ENCODE peak calls at places on chromosomes 12 and 14, in eight cellular contexts. One of them, this sample, is unnamed.

GRCh38 chr12:57280234-57281062 is 29.5 kb upstream of the STAC3 start:
- DNase-seq in HCT116: peak
- DNase-seq in mucosa of descending colon: peak
- DNase-seq in B cell: peak
- DNase-seq in CD8-positive, alpha-beta memory T cell: peak
- DNase-seq in astrocyte of the spinal cord: peak
- DNase-seq in GM23248: peak
- DNase-seq in activated effector memory CD4-positive, alpha-beta T cell treated with anti-CD3 and anti-CD28 coated beads, Interleukin-2, amount 50 U/mL, for 16 hours: peak
- DNase-seq in this sample: peak

GRCh38 chr12:100706029-100706428 is 88.5 kb upstream of the ANO4 start:
- DNase-seq in HCT116: peak
- DNase-seq in mucosa of descending colon: no peak
- DNase-seq in B cell: no peak
- DNase-seq in CD8-positive, alpha-beta memory T cell: no peak
- DNase-seq in astrocyte of the spinal cord: peak
- DNase-seq in GM23248: peak
- DNase-seq in activated effector memory CD4-positive, alpha-beta T cell treated with anti-CD3 and anti-CD28 coated beads, Interleukin-2, amount 50 U/mL, for 16 hours: no peak
- DNase-seq in this sample: no peak

GRCh38 chr14:30214456-30215090 is 286.9 kb upstream of the PRKD1 start:
- DNase-seq in HCT116: peak
- DNase-seq in mucosa of descending colon: no peak
- DNase-seq in B cell: peak
- DNase-seq in CD8-positive, alpha-beta memory T cell: no peak
- DNase-seq in astrocyte of the spinal cord: peak
- DNase-seq in GM23248: peak
- DNase-seq in activated effector memory CD4-positive, alpha-beta T cell treated with anti-CD3 and anti-CD28 coated beads, Interleukin-2, amount 50 U/mL, for 16 hours: no peak
- DNase-seq in this sample: peak

GRCh38 chr12:113187588-113187987 is 2.1 kb downstream of the RITA1 start:
- DNase-seq in HCT116: no peak
- DNase-seq in mucosa of descending colon: no peak
- DNase-seq in B cell: no peak
- DNase-seq in CD8-positive, alpha-beta memory T cell: no peak
- DNase-seq in astrocyte of the spinal cord: no peak
- DNase-seq in GM23248: no peak
- DNase-seq in activated effector memory CD4-positive, alpha-beta T cell treated with anti-CD3 and anti-CD28 coated beads, Interleukin-2, amount 50 U/mL, for 16 hours: no peak
- DNase-seq in this sample: no peak

GRCh38 chr12:13945641-13946040 is 35.8 kb downstream of the GRIN2B start:
- DNase-seq in HCT116: no peak
- DNase-seq in mucosa of descending colon: no peak
- DNase-seq in B cell: no peak
- DNase-seq in CD8-positive, alpha-beta memory T cell: no peak
- DNase-seq in astrocyte of the spinal cord: no peak
- DNase-seq in GM23248: peak
- DNase-seq in activated effector memory CD4-positive, alpha-beta T cell treated with anti-CD3 and anti-CD28 coated beads, Interleukin-2, amount 50 U/mL, for 16 hours: no peak
- DNase-seq in this sample: no peak

GRCh38 chr14:31947076-31947475 is 130.0 kb upstream of the ARHGAP5 start:
- DNase-seq in HCT116: no peak
- DNase-seq in mucosa of descending colon: no peak
- DNase-seq in B cell: no peak
- DNase-seq in CD8-positive, alpha-beta memory T cell: no peak
- DNase-seq in astrocyte of the spinal cord: no peak
- DNase-seq in GM23248: no peak
- DNase-seq in activated effector memory CD4-positive, alpha-beta T cell treated with anti-CD3 and anti-CD28 coated beads, Interleukin-2, amount 50 U/mL, for 16 hours: no peak
- DNase-seq in this sample: no peak

GRCh38 chr12:53078425-53079225 is 565 bp downstream of the SPRYD3 start:
- DNase-seq in HCT116: no peak
- DNase-seq in mucosa of descending colon: no peak
- DNase-seq in B cell: no peak
- DNase-seq in CD8-positive, alpha-beta memory T cell: no peak
- DNase-seq in astrocyte of the spinal cord: no peak
- DNase-seq in GM23248: peak
- DNase-seq in activated effector memory CD4-positive, alpha-beta T cell treated with anti-CD3 and anti-CD28 coated beads, Interleukin-2, amount 50 U/mL, for 16 hours: no peak
- DNase-seq in this sample: no peak

GRCh38 chr12:61348871-61349270 is 911.3 kb upstream of the USP15 start:
- DNase-seq in HCT116: no peak
- DNase-seq in mucosa of descending colon: no peak
- DNase-seq in B cell: no peak
- DNase-seq in CD8-positive, alpha-beta memory T cell: no peak
- DNase-seq in astrocyte of the spinal cord: no peak
- DNase-seq in GM23248: no peak
- DNase-seq in activated effector memory CD4-positive, alpha-beta T cell treated with anti-CD3 and anti-CD28 coated beads, Interleukin-2, amount 50 U/mL, for 16 hours: no peak
- DNase-seq in this sample: no peak

GRCh38 chr12:47946413-47947107 is 16.8 kb upstream of the TMEM106C start:
- DNase-seq in HCT116: no peak
- DNase-seq in mucosa of descending colon: no peak
- DNase-seq in B cell: no peak
- DNase-seq in CD8-positive, alpha-beta memory T cell: no peak
- DNase-seq in astrocyte of the spinal cord: no peak
- DNase-seq in GM23248: peak
- DNase-seq in activated effector memory CD4-positive, alpha-beta T cell treated with anti-CD3 and anti-CD28 coated beads, Interleukin-2, amount 50 U/mL, for 16 hours: peak
- DNase-seq in this sample: no peak

GRCh38 chr14:103315368-103315911 is 18.6 kb upstream of the EIF5 start:
- DNase-seq in HCT116: no peak
- DNase-seq in mucosa of descending colon: no peak
- DNase-seq in B cell: no peak
- DNase-seq in CD8-positive, alpha-beta memory T cell: no peak
- DNase-seq in astrocyte of the spinal cord: peak
- DNase-seq in GM23248: peak
- DNase-seq in activated effector memory CD4-positive, alpha-beta T cell treated with anti-CD3 and anti-CD28 coated beads, Interleukin-2, amount 50 U/mL, for 16 hours: peak
- DNase-seq in this sample: no peak

GRCh38 chr14:52701223-52701622 is 5.8 kb upstream of the PSMC6 start:
- DNase-seq in HCT116: no peak
- DNase-seq in mucosa of descending colon: no peak
- DNase-seq in B cell: no peak
- DNase-seq in CD8-positive, alpha-beta memory T cell: no peak
- DNase-seq in astrocyte of the spinal cord: no peak
- DNase-seq in GM23248: no peak
- DNase-seq in activated effector memory CD4-positive, alpha-beta T cell treated with anti-CD3 and anti-CD28 coated beads, Interleukin-2, amount 50 U/mL, for 16 hours: no peak
- DNase-seq in this sample: no peak

GRCh38 chr12:22635812-22636211 is 10.8 kb downstream of the ETNK1 start:
- DNase-seq in HCT116: no peak
- DNase-seq in mucosa of descending colon: no peak
- DNase-seq in B cell: no peak
- DNase-seq in CD8-positive, alpha-beta memory T cell: no peak
- DNase-seq in astrocyte of the spinal cord: no peak
- DNase-seq in GM23248: peak
- DNase-seq in activated effector memory CD4-positive, alpha-beta T cell treated with anti-CD3 and anti-CD28 coated beads, Interleukin-2, amount 50 U/mL, for 16 hours: no peak
- DNase-seq in this sample: no peak

GRCh38 chr14:53509845-53510244 is 356.7 kb upstream of the DDHD1 start:
- DNase-seq in HCT116: no peak
- DNase-seq in mucosa of descending colon: no peak
- DNase-seq in B cell: no peak
- DNase-seq in CD8-positive, alpha-beta memory T cell: no peak
- DNase-seq in astrocyte of the spinal cord: no peak
- DNase-seq in GM23248: peak
- DNase-seq in activated effector memory CD4-positive, alpha-beta T cell treated with anti-CD3 and anti-CD28 coated beads, Interleukin-2, amount 50 U/mL, for 16 hours: no peak
- DNase-seq in this sample: no peak

GRCh38 chr14:103140316-103141109 is 17.3 kb downstream of the TNFAIP2 start:
- DNase-seq in HCT116: no peak
- DNase-seq in mucosa of descending colon: no peak
- DNase-seq in B cell: peak
- DNase-seq in CD8-positive, alpha-beta memory T cell: no peak
- DNase-seq in astrocyte of the spinal cord: no peak
- DNase-seq in GM23248: no peak
- DNase-seq in activated effector memory CD4-positive, alpha-beta T cell treated with anti-CD3 and anti-CD28 coated beads, Interleukin-2, amount 50 U/mL, for 16 hours: no peak
- DNase-seq in this sample: no peak

GRCh38 chr14:25009891-25010290 is 40.1 kb downstream of the STXBP6 start:
- DNase-seq in HCT116: no peak
- DNase-seq in mucosa of descending colon: no peak
- DNase-seq in B cell: no peak
- DNase-seq in CD8-positive, alpha-beta memory T cell: no peak
- DNase-seq in astrocyte of the spinal cord: peak
- DNase-seq in GM23248: peak
- DNase-seq in activated effector memory CD4-positive, alpha-beta T cell treated with anti-CD3 and anti-CD28 coated beads, Interleukin-2, amount 50 U/mL, for 16 hours: no peak
- DNase-seq in this sample: no peak

GRCh38 chr12:852864-853263 is 96.6 kb downstream of the RAD52 start:
- DNase-seq in HCT116: no peak
- DNase-seq in mucosa of descending colon: no peak
- DNase-seq in B cell: no peak
- DNase-seq in CD8-positive, alpha-beta memory T cell: no peak
- DNase-seq in astrocyte of the spinal cord: no peak
- DNase-seq in GM23248: no peak
- DNase-seq in activated effector memory CD4-positive, alpha-beta T cell treated with anti-CD3 and anti-CD28 coated beads, Interleukin-2, amount 50 U/mL, for 16 hours: no peak
- DNase-seq in this sample: peak

GRCh38 chr14:57671021-57671420 is 177.4 kb upstream of the CCDC198 start:
- DNase-seq in HCT116: no peak
- DNase-seq in mucosa of descending colon: no peak
- DNase-seq in B cell: no peak
- DNase-seq in CD8-positive, alpha-beta memory T cell: no peak
- DNase-seq in astrocyte of the spinal cord: no peak
- DNase-seq in GM23248: no peak
- DNase-seq in activated effector memory CD4-positive, alpha-beta T cell treated with anti-CD3 and anti-CD28 coated beads, Interleukin-2, amount 50 U/mL, for 16 hours: no peak
- DNase-seq in this sample: no peak